ENCODE peak calls at places on chromosomes 4 and X, in four cellular contexts. X is tibial artery, J is ovary, K is lung. F is an unnamed sample.

GRCh38 chrX:153966841-153967535 is 4.6 kb downstream of the HCFC1 start:
- DNase-seq in K (no peak), J (no peak), X (no peak), F (no peak)

GRCh38 chr4:92303621-92304027 is at the start of gene GRID2:
- DNase-seq in X (no peak), J (peak), K (no peak), F (peak)

GRCh38 chrX:69093960-69094935 is 71.0 kb downstream of the PJA1 start:
- DNase-seq in X (no peak), J (peak), K (no peak), F (peak)

GRCh38 chr4:14742054-14742453 is 260.2 kb upstream of the CPEB2 start:
- DNase-seq in K (no peak), X (no peak), J (no peak), F (no peak)

GRCh38 chr4:2937146-2937857 is 25.9 kb downstream of the NOP14 start:
- DNase-seq in J (no peak), X (peak), K (peak), F (no peak)

GRCh38 chrX:155949098-155949497 is 48.4 kb upstream of the IL9R start:
- DNase-seq in K (no peak), J (no peak), X (no peak), F (no peak)

GRCh38 chr4:182093431-182093831 is 149.8 kb upstream of the TENM3 start:
- DNase-seq in X (no peak), K (no peak), J (no peak), F (no peak)

GRCh38 chrX:17560385-17560784 is 176.9 kb upstream of the SCML1 start:
- DNase-seq in K (no peak), J (no peak), X (no peak), F (no peak)

GRCh38 chrX:26952213-26952612 is 510.9 kb downstream of the PPP4R3C start:
- DNase-seq in X (no peak), J (no peak), K (no peak), F (no peak)

GRCh38 chrX:44082829-44083228 is 109.6 kb upstream of the NDP start:
- DNase-seq in X (no peak), J (no peak), K (no peak), F (no peak)

GRCh38 chr4:40682298-40683101 is 52.8 kb upstream of the RBM47 start:
- DNase-seq in K (no peak), J (no peak), X (no peak), F (no peak)

GRCh38 chr4:92198711-92199110 is 105.1 kb upstream of the GRID2 start:
- DNase-seq in K (no peak), J (no peak), X (no peak), F (peak)

GRCh38 chr4:183989931-183990330 is 84.8 kb downstream of the STOX2 start:
- DNase-seq in J (no peak), X (no peak), K (no peak), F (peak)

DNA sequence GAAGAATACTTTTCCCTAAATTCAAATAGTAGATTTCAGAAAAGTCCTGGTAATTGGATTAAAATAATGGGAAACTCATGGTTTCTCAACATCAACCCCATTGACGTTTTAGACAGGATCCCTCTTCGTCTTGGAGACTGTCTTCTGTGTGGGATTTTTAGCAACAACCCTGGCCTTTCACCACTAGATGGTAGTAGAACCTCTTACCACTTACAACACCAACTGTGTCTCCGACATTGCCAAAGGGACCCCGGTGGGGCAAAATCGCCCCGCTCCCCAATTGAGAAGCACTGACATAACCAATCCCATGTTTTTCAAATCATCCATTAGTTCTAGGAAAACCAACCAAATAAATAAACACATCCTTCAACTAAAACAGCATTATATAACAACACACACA is 16.9 kb upstream of the ANOS1 start:
- DNase-seq in K (no peak), X (no peak), J (no peak), F (peak)
- TF ChIP-seq CTCF in K (no peak), X (peak), J (no peak), F (peak)

GRCh38 chrX:41339148-41339547 is 5.2 kb downstream of the DDX3X start:
- DNase-seq in K (no peak), X (no peak), J (no peak), F (no peak)

GRCh38 chrX:41335590-41336331 is 1.8 kb downstream of the DDX3X start:
- DNase-seq in J (no peak), K (no peak), X (no peak), F (peak)

GRCh38 chrX:41336447-41336846 is 2.5 kb downstream of the DDX3X start:
- DNase-seq in J (no peak), K (no peak), X (no peak), F (no peak)

GRCh38 chrX:41338422-41338821 is 4.5 kb downstream of the DDX3X start:
- DNase-seq in X (no peak), K (no peak), J (no peak), F (no peak)

GRCh38 chrX:41337140-41337539 is 3.2 kb downstream of the DDX3X start:
- DNase-seq in J (no peak), X (no peak), K (no peak), F (no peak)
- H3K4me3 ChIP-seq in J (peak), X (peak), K (no peak), F (peak)

GRCh38 chr4:70913947-70914445 is 11.8 kb downstream of the MOB1B start:
- DNase-seq in K (no peak), J (no peak), X (no peak), F (no peak)
- TF ChIP-seq CTCF in K (no peak), J (no peak), X (no peak), F (no peak)

GRCh38 chrX:10167573-10167972 is 10.8 kb downstream of the CLCN4 start:
- DNase-seq in K (no peak), J (no peak), X (no peak), F (no peak)
- H3K4me3 ChIP-seq in K (no peak), J (no peak), X (no peak), F (no peak)

F was measured in fibroblast of the aortic adventitia.